ENCODE peak calls at places on chromosomes 16 and 17, in five cellular contexts. M, A, R, N and E are unnamed samples.

GRCh38 chr17:76077582-76078110 is 1.3 kb upstream of the ZACN start:
- DNase-seq in M (no peak), A (no peak), R (no peak), N (no peak), E (no peak)

GRCh38 chr16:4388275-4389021 is 16.8 kb downstream of the VASN start:
- DNase-seq in M (no peak), A (no peak), R (peak; percentile 69), N (no peak), E (no peak)

GRCh38 chr16:47734987-47735594 is 274.0 kb downstream of the PHKB start:
- DNase-seq in M (no peak), A (no peak), R (no peak), N (no peak), E (no peak)

GRCh38 chr16:78198299-78198698 is 98.8 kb downstream of the WWOX start:
- DNase-seq in M (no peak), A (no peak), R (no peak), N (no peak), E (no peak)

GRCh38 chr17:82384730-82385429 is 13.3 kb downstream of the UTS2R start:
- DNase-seq in M (no peak), A (no peak), R (peak; percentile 40), N (peak; percentile 41), E (no peak)

GRCh38 chr17:73814070-73814469 is 169.8 kb upstream of the SDK2 start:
- DNase-seq in M (no peak), A (no peak), R (no peak), N (no peak), E (no peak)

GRCh38 chr17:40458001-40458791 is 14.9 kb downstream of the IGFBP4 start:
- DNase-seq in M (no peak), A (no peak), R (peak; percentile 43), N (peak; percentile 84), E (no peak)

GRCh38 chr17:42985225-42985624 is 4.9 kb downstream of the RUNDC1 start:
- DNase-seq in M (no peak), A (no peak), R (no peak), N (no peak), E (no peak)

GRCh38 chr17:41416478-41416877 is 7.9 kb downstream of the KRT37 start:
- DNase-seq in M (no peak), A (no peak), R (no peak), N (no peak), E (no peak)

GRCh38 chr17:42034059-42034458 is 14.2 kb downstream of the NKIRAS2 start:
- DNase-seq in M (no peak), A (no peak), R (no peak), N (no peak), E (no peak)

GRCh38 chr16:9378876-9379275 is 287.4 kb downstream of the HAPSTR1 start:
- DNase-seq in M (no peak), A (no peak), R (no peak), N (no peak), E (no peak)

GRCh38 chr17:11917415-11917814 is 79.9 kb downstream of the ZNF18 start:
- DNase-seq in M (no peak), A (no peak), R (no peak), N (no peak), E (no peak)

GRCh38 chr16:8388684-8389083 is 201.6 kb downstream of the TMEM114 start:
- DNase-seq in M (no peak), A (no peak), R (no peak), N (no peak), E (no peak)

GRCh38 chr17:49218941-49219913 is 8.7 kb downstream of the ABI3 start:
- DNase-seq in M (no peak), A (no peak), R (peak; percentile 29), N (no peak), E (no peak)

GRCh38 chr16:70470927-70471341 is 16.5 kb downstream of the FCSK start:
- DNase-seq in M (peak; percentile 30), A (no peak), R (no peak), N (peak; percentile 10), E (no peak)

GRCh38 chr17:30808785-30809286 is 15.7 kb downstream of the CRLF3 start:
- DNase-seq in M (no peak), A (peak; percentile 1), R (no peak), N (no peak), E (no peak)

GRCh38 chr17:76880268-76880667 is 12.1 kb downstream of the MGAT5B start:
- DNase-seq in M (no peak), A (no peak), R (no peak), N (no peak), E (no peak)

GRCh38 chr17:77011173-77012011 is 129.4 kb upstream of the SEC14L1 start:
- DNase-seq in M (no peak), A (peak; percentile 20), R (no peak), N (peak; percentile 31), E (no peak)

GRCh38 chr16:22664561-22664997 is 149.4 kb upstream of the HS3ST2 start:
- DNase-seq in M (no peak), A (no peak), R (no peak), N (no peak), E (no peak)

GRCh38 chr16:50301626-50302471 is 35.5 kb downstream of the ADCY7 start:
- DNase-seq in M (no peak), A (no peak), R (no peak), N (peak; percentile 86), E (no peak)

GRCh38 chr16:57752581-57753447 is 17.2 kb downstream of the KATNB1 start:
- DNase-seq in M (no peak), A (no peak), R (no peak), N (no peak), E (no peak)

GRCh38 chr16:51666821-51667220 is 515.8 kb upstream of the SALL1 start:
- DNase-seq in M (no peak), A (no peak), R (no peak), N (no peak), E (no peak)

GRCh38 chr17:32265192-32265895 is at the start of gene RHBDL3:
- DNase-seq in M (no peak), A (no peak), R (no peak), N (no peak), E (no peak)

GRCh38 chr16:50836121-50836541 is 94.2 kb downstream of the CYLD start:
- DNase-seq in M (no peak), A (no peak), R (no peak), N (no peak), E (no peak)

GRCh38 chr17:17462048-17462824 is 14.6 kb upstream of the MED9 start:
- DNase-seq in M (no peak), A (no peak), R (no peak), N (peak; percentile 16), E (no peak)
- H3K27ac ChIP-seq in M (no peak overlapping the region), A (no peak overlapping the region), R (no peak overlapping the region), N (no peak overlapping the region), E (no peak overlapping the region)

DNA sequence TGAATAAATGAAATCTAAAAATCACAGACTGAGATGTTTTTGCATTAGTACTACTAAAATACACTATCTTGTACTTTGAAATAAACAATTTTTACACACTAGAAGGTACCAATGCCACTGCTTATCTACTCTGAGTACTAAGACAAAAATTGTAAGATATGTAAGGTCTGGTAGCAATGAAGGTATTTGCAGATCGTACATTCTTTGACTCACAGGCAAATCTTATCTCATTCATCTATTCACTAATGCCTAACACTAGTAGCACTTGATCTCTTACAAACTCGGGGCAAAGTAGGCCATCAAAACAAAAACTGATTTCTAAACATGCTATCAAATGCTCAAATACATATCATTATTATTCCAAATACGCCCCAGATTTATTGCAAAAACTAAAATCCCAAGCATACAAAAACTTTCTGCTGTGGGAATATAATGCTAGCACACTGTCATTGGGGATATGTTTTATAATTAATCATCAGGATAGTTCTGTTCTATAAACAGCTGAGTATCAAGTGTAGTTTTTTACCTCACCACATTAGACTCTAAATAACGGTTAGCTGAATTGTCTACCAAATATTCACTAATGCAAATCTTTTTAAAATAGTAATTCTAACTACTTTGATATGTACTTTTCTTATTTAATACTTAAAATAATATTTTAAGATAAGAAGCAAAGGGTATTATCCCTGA is 68.0 kb downstream of the MED13 start:
- DNase-seq in M (no peak), A (no peak), R (no peak), N (no peak), E (no peak)
- H3K27ac ChIP-seq in M (no peak overlapping the region), A (no peak overlapping the region), R (peak overlapping the region; percentile 13), N (no peak overlapping the region), E (no peak overlapping the region)

GRCh38 chr17:57935833-57936807 is 19.1 kb downstream of the CUEDC1 start:
- DNase-seq in M (peak; percentile 89), A (no peak), R (peak; percentile 73), N (peak; percentile 55), E (peak; percentile 57)

GRCh38 chr17:57940217-57940616 is 15.0 kb downstream of the CUEDC1 start:
- DNase-seq in M (no peak), A (no peak), R (no peak), N (no peak), E (no peak)

GRCh38 chr17:57938061-57938502 is 17.1 kb downstream of the CUEDC1 start:
- DNase-seq in M (no peak), A (no peak), R (no peak), N (no peak), E (no peak)

GRCh38 chr17:57939797-57940196 is 15.4 kb downstream of the CUEDC1 start:
- DNase-seq in M (no peak), A (no peak), R (no peak), N (no peak), E (no peak)

DNA sequence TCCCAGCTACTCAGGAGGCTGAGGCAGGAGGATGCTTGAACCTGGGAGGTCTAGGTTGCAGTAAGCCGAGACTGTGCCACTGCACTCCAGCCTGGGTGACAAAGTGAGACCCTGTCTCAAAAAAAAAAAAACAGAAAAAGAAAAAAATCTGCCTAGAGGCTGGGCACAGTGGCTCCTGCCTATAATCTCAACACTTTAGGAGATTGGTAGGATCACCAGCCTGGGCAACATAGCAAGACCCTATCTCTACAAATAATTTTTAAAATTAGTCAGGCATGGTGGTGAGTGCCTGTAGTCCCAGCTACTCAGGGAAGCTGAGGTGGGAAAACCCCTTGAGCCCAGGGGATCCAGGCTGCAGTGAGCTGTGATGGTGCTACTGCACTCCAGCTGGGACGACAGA is 17.7 kb downstream of the CUEDC1 start:
- DNase-seq in M (no peak), A (no peak), R (no peak), N (no peak), E (no peak)
- H3K27ac ChIP-seq in M (no peak overlapping the region), A (no peak overlapping the region), R (peak overlapping the region; percentile 82), N (no peak overlapping the region), E (peak overlapping the region; percentile 100)

DNA sequence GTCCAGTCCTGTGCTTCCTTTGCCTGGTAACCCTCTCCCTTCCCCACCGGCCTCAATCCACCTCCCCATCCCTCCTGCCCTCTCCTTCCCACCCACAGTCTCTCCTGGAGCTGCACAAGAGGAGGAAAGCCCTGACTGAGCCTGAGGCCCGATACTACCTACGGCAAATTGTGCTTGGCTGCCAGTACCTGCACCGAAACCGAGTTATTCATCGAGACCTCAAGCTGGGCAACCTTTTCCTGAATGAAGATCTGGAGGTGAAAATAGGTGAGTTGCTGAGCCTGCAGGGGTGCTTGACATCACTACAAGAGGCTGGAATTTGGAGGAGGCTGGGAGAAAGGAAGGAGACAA is 1.3 kb downstream of the PLK1 start:
- DNase-seq in M (no peak), A (no peak), R (no peak), N (no peak), E (no peak)
- H3K27ac ChIP-seq in M (no peak overlapping the region), A (no peak overlapping the region), R (no peak overlapping the region), N (peak overlapping the region; percentile 41), E (no peak overlapping the region)

DNA sequence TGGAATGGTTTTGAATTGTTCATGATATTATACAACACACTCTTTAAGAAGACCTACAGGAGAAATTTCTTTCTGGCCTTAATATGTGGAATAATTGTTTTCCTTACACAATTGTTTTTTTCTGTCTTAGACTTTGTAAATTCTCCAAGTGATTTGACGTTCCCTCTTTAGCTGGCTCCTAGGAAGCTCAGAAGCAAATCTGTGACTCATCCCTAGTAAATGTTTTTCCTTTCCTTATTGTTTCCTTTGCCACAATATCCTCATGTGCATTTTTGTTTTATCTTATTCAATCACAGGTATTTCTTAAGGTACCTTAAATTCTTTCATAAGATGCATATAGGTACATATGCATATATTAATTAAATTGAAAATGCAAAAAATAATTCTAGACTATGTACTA is 13.5 kb downstream of the KIAA0753 start:
- DNase-seq in M (no peak), A (no peak), R (no peak), N (peak; percentile 53), E (no peak)
- H3K27ac ChIP-seq in M (no peak overlapping the region), A (no peak overlapping the region), R (no peak overlapping the region), N (peak overlapping the region; percentile 75), E (no peak overlapping the region)